ENCODE peak calls at places on chromosomes 5 and 9, in seven cellular contexts. G, Y, C, X, R, V and P are unnamed samples.

GRCh38 chr5:39283231-39283818 is 64.0 kb upstream of the FYB1 start:
- DNase-seq in G (peak), Y (no peak), C (peak), X (peak), R (peak), V (no peak), P (no peak)

GRCh38 chr9:123360161-123361085 is 4.4 kb downstream of the CRB2 start:
- DNase-seq in G (no peak), Y (peak), C (peak), X (no peak), R (no peak), V (no peak), P (no peak)

GRCh38 chr5:746258-746761 is 38.2 kb downstream of the ZDHHC11B start:
- DNase-seq in G (no peak), Y (no peak), C (no peak), X (no peak), R (no peak), V (no peak), P (peak)

GRCh38 chr5:72503888-72504491 is 3.2 kb downstream of the ZNF366 start:
- DNase-seq in G (peak), Y (no peak), C (no peak), X (peak), R (peak), V (no peak), P (peak)

GRCh38 chr9:1941989-1942388 is 73.2 kb upstream of the SMARCA2 start:
- DNase-seq in G (peak), Y (no peak), C (no peak), X (no peak), R (peak), V (no peak), P (no peak)

GRCh38 chr5:99010294-99010693 is 81.5 kb upstream of the CHD1 start:
- DNase-seq in G (no peak), Y (no peak), C (no peak), X (no peak), R (no peak), V (no peak), P (no peak)

GRCh38 chr5:72234265-72234700 is 85.8 kb downstream of the MRPS27 start:
- DNase-seq in G (peak), Y (no peak), C (no peak), X (peak), R (peak), V (no peak), P (no peak)

GRCh38 chr9:130874783-130875182 is 21.8 kb downstream of the QRFP start:
- DNase-seq in G (no peak), Y (no peak), C (no peak), X (no peak), R (no peak), V (no peak), P (no peak)

GRCh38 chr5:149002761-149003689 is 59.8 kb downstream of the SH3TC2 start:
- DNase-seq in G (peak), Y (no peak), C (no peak), X (peak), R (peak), V (no peak), P (peak)